ENCODE peak calls at places on chromosomes 6 and 20, in six cellular contexts. I, W, U, Y, Z and S are unnamed samples.

GRCh38 chr6:106513813-106514212 is 115.5 kb downstream of the RTN4IP1 start:
- DNase-seq in Y (no peak), Z (no peak), U (no peak), W (no peak), I (no peak), S (no peak)

GRCh38 chr6:98036344-98036743 is 753.3 kb upstream of the MMS22L start:
- DNase-seq in Z (no peak), U (no peak), W (no peak), I (peak; percentile 42), Y (no peak), S (peak; percentile 52)

GRCh38 chr20:44023515-44024371 is 109.1 kb downstream of the TOX2 start:
- DNase-seq in U (no peak), W (no peak), Y (no peak), I (no peak), Z (no peak), S (no peak)

GRCh38 chr20:58748628-58749027 is 56.0 kb downstream of the NPEPL1 start:
- DNase-seq in Z (no peak), Y (no peak), W (no peak), I (no peak), U (no peak), S (no peak)

GRCh38 chr6:112429226-112429625 is 82.1 kb downstream of the RFPL4B start:
- DNase-seq in I (peak; percentile 82), W (no peak), Y (peak; percentile 53), U (no peak), Z (peak; percentile 46), S (peak; percentile 42)

GRCh38 chr6:95325858-95326257 is 251.5 kb upstream of the MANEA start:
- DNase-seq in Z (no peak), W (no peak), I (no peak), Y (peak; percentile 5), U (no peak), S (no peak)

GRCh38 chr6:165718486-165718885 is 55.4 kb upstream of the PDE10A start:
- DNase-seq in U (no peak), W (no peak), Z (peak; percentile 24), Y (peak; percentile 88), I (no peak), S (no peak)

GRCh38 chr20:6140947-6141346 is 18.1 kb upstream of the FERMT1 start:
- DNase-seq in U (no peak), Y (no peak), Z (peak; percentile 6), W (no peak), I (peak; percentile 51), S (no peak)

GRCh38 chr6:107809966-107810365 is 14.1 kb downstream of the SCML4 start:
- DNase-seq in Y (no peak), Z (no peak), U (no peak), I (no peak), W (no peak), S (no peak)

GRCh38 chr6:166618866-166619761 is 7.9 kb downstream of the RPS6KA2 start:
- DNase-seq in Y (peak; percentile 87), U (no peak), W (no peak), Z (peak; percentile 91), I (no peak), S (no peak)

GRCh38 chr6:134115715-134116074 is 63.3 kb upstream of the SLC2A12 start:
- DNase-seq in Z (no peak), U (no peak), W (no peak), Y (no peak), I (no peak), S (no peak)

GRCh38 chr6:106116125-106116524 is 30.0 kb downstream of the PRDM1 start:
- DNase-seq in U (no peak), I (no peak), Z (no peak), W (no peak), Y (peak; percentile 13), S (no peak)

GRCh38 chr20:539236-539635 is 4.4 kb downstream of the CSNK2A1 start:
- DNase-seq in U (no peak), W (no peak), Z (no peak), Y (no peak), I (peak; percentile 61), S (no peak)

GRCh38 chr6:122869437-122870024 is 80.5 kb downstream of the SMPDL3A start:
- DNase-seq in U (peak; percentile 36), W (no peak), Y (peak; percentile 47), I (peak; percentile 65), Z (peak; percentile 60), S (peak; percentile 50)

GRCh38 chr6:28000351-28001045 is 43.5 kb downstream of the OR2B6 start:
- DNase-seq in U (no peak), Z (no peak), I (no peak), Y (no peak), W (no peak), S (no peak)

DNA sequence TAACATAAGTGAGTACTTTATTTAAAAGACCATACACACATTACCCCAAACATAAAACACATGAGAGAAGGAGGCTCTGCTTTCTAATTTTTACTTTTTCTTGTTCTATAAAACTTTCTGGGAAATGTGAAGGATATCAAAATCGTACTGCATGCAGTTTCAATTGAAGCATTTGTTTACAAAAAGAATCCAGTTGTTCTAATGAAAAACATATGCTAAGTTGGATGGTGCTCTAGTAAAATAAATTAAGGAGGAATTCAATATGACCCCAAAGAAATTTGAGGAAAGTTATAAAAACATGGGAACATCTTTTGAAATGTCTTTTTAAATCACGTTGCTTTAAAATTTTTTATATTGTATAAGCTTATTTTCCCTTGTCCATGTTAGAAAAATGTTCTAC is 37.6 kb downstream of the OR2B6 start:
- DNase-seq in U (no peak), I (no peak), W (no peak), Z (no peak), Y (no peak), S (no peak)
- H2BK15ac ChIP-seq in U (no peak overlapping the region), I (no peak overlapping the region), W (no peak overlapping the region), Z (no peak overlapping the region), Y (no peak overlapping the region), S (no peak overlapping the region)

DNA sequence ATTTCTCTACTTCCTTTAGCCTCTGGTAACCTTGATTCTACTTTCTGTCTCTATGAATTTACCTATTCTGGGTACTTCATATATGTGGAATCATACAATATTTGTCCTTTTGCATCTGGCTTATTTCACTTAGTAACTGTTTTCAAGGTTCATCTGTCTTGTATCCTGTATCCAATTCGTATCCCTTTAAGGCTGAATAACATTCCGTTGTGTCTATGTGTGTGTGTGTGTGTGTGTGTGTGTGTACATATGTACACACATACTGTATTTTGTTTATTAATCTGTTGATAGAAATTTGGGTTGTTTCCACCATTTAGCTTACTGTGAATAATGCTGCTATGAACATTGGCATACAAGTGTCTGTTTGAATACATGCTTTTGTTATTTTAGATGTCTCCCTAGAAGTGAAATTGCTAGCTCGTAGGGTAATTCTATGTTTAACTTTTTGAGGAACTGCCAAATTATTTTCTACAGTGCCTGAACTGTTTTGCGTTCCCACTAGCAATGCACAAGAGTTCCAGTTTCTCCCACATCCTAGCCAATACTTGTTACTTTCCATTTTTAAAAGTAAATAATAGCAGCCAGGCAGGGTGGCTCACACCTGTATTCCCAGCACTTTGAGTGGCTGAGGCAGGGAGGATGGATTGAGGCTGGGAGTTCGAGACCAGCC is 17.7 kb downstream of the SENP6 start:
- DNase-seq in Y (peak; percentile 22), Z (no peak), U (no peak), W (no peak), I (no peak), S (no peak)
- H2BK15ac ChIP-seq in Y (no peak overlapping the region), Z (no peak overlapping the region), U (no peak overlapping the region), W (no peak overlapping the region), I (no peak overlapping the region), S (no peak overlapping the region)

GRCh38 chr6:33740204-33740608 is 6.5 kb downstream of the IP6K3 start:
- DNase-seq in W (no peak), I (no peak), U (no peak), Y (no peak), Z (peak; percentile 51), S (no peak)

GRCh38 chr6:33738153-33738552 is 8.6 kb downstream of the IP6K3 start:
- DNase-seq in Y (no peak), U (no peak), Z (no peak), W (no peak), I (no peak), S (no peak)

GRCh38 chr6:33737267-33738026 is 9.3 kb downstream of the IP6K3 start:
- DNase-seq in I (no peak), Y (no peak), Z (no peak), U (no peak), W (no peak), S (no peak)

GRCh38 chr6:33739611-33740010 is 7.1 kb downstream of the IP6K3 start:
- DNase-seq in W (no peak), I (no peak), Z (no peak), Y (no peak), U (no peak), S (no peak)

DNA sequence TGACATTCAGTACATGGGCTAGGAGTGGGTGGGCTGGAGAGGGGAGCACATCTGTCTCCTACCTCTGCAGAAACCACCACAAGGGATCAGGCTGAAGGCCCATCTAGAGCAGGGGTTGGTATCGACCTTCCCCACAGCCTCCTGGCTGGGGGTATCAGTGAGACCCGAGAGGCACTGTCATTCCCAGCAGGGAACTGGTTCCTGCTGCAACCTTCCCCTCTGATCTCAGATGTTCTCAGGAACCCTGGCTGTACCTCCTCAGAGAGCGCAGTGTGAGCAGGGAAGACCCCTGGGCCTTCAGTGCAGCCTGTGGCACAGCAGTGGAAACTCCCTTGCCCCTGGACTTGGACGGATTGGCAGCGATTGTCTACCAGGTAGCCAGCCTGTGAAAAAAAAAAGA is 7.8 kb downstream of the IP6K3 start:
- DNase-seq in I (no peak), Y (no peak), Z (no peak), U (no peak), W (no peak), S (no peak)
- H2BK15ac ChIP-seq in I (no peak overlapping the region), Y (no peak overlapping the region), Z (no peak overlapping the region), U (no peak overlapping the region), W (peak overlapping the region; percentile 72), S (no peak overlapping the region)

GRCh38 chr20:4898845-4899244 is 102.5 kb downstream of the SLC23A2 start:
- DNase-seq in Z (no peak), I (no peak), U (no peak), W (no peak), Y (no peak), S (no peak)

GRCh38 chr20:4904127-4904860 is 97.0 kb downstream of the SLC23A2 start:
- DNase-seq in W (no peak), I (no peak), Z (no peak), Y (no peak), U (no peak), S (no peak)

GRCh38 chr20:4902788-4903187 is 98.5 kb downstream of the SLC23A2 start:
- DNase-seq in Y (no peak), I (no peak), U (no peak), W (no peak), Z (no peak), S (no peak)

GRCh38 chr20:4898282-4898681 is 103.0 kb downstream of the SLC23A2 start:
- DNase-seq in U (no peak), Z (peak; percentile 77), I (peak; percentile 28), W (no peak), Y (peak; percentile 89), S (no peak)

DNA sequence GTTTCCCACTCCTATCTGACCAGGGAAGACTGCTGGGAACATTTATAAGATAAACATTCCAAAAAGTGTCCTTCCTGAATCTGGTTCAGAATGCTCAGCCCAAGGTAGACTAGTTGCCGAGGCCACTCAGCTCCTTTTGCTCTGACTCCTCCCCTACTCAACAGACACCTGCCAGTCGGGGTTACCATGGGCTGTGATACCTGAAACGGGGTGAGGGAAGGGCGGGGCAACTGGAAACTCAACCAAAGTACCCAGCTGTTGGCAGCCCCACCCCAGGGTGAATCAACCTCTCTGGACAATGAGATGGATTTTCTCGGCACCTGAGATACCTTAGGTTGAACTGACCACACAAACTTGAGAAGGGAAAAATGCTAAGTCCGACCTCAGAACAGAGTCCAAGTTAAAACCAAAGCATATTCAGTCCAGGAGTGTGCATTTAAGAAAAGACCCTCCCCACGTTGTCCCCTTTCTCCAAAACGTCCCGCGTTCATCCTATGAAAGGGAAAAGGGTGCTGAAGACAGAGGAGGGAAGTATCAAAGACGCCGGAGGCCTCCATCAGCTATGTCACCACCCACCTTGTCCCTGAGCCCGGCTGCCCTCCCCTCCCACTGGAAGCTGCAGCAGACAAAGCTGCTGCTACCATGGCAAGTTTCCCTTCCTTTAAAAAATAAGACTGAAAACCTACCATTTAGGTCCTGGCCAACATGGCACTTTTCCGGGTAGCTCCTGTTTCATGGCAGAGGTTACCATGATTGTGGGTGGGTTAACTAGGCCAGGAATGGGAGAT is 100.1 kb downstream of the SLC23A2 start:
- DNase-seq in W (no peak), Z (no peak), Y (no peak), I (no peak), U (no peak), S (no peak)
- H2BK15ac ChIP-seq in W (no peak overlapping the region), Z (no peak overlapping the region), Y (no peak overlapping the region), I (no peak overlapping the region), U (no peak overlapping the region), S (no peak overlapping the region)